ENCODE peak calls at places on chromosomes 4 and X, in nine cellular contexts. W is hepatocyte; H is H1; K is lower lobe of right lung; P is effector memory CD4-positive, alpha-beta T cell; N is mesenchymal stem cell; J is WERI-Rb-1; M is uterus; A is mammary epithelial cell. D is an unnamed sample.

GRCh38 chr4:80492761-80493160 is 157.2 kb downstream of the CFAP299 start:
- DNase-seq in W (peak; percentile 31), H (no peak), K (no peak), P (peak; percentile 38), N (no peak), J (no peak), M (no peak), A (peak; percentile 20), D (no peak)

GRCh38 chr4:41851621-41852020 is 83.6 kb upstream of the TMEM33 start:
- DNase-seq in W (no peak), H (no peak), K (no peak), P (no peak), N (no peak), J (no peak), M (no peak), A (no peak), D (no peak)

GRCh38 chrX:42804524-42804923 is 26.6 kb upstream of the PPP1R2C start:
- DNase-seq in W (peak; percentile 22), H (no peak), K (no peak), P (no peak), N (no peak), J (no peak), M (no peak), A (no peak), D (peak; percentile 16)

GRCh38 chrX:22155126-22155525 is 117.6 kb upstream of the CBLL2 start:
- DNase-seq in W (no peak), H (no peak), K (no peak), P (no peak), N (no peak), J (no peak), M (no peak), A (no peak), D (no peak)

GRCh38 chr4:180960758-180961401 is 1282.3 kb upstream of the TENM3 start:
- DNase-seq in W (peak; percentile 5), H (no peak), K (no peak), P (no peak), N (no peak), J (peak; percentile 27), M (no peak), A (no peak), D (no peak)

GRCh38 chrX:24619647-24620046 is 27.5 kb downstream of the PCYT1B start:
- DNase-seq in W (peak; percentile 65), H (no peak), K (no peak), P (no peak), N (peak; percentile 55), J (no peak), M (no peak), A (peak; percentile 54), D (no peak)

GRCh38 chrX:83759872-83760271 is 101.1 kb upstream of the CYLC1 start:
- DNase-seq in W (peak; percentile 8), H (no peak), K (no peak), P (no peak), N (no peak), J (no peak), M (no peak), A (no peak), D (no peak)

GRCh38 chr4:149885896-149886295 is 70.3 kb upstream of the IQCM start:
- DNase-seq in W (no peak), H (no peak), K (no peak), P (no peak), N (peak; percentile 38), J (no peak), M (no peak), A (peak; percentile 21), D (no peak)

GRCh38 chr4:109977854-109978501 is 65.3 kb downstream of the EGF start:
- DNase-seq in W (peak; percentile 54), H (no peak), K (no peak), P (no peak), N (peak; percentile 62), J (no peak), M (no peak), A (peak; percentile 40), D (no peak)

GRCh38 chr4:1758306-1759121 is 34.6 kb upstream of the FGFR3 start:
- DNase-seq in W (no peak), H (no peak), K (no peak), P (no peak), N (no peak), J (no peak), M (no peak), A (peak; percentile 35), D (no peak)

GRCh38 chr4:176840166-176840565 is 47.4 kb upstream of the VEGFC start:
- DNase-seq in W (no peak), H (no peak), K (no peak), P (no peak), N (peak; percentile 77), J (no peak), M (no peak), A (peak; percentile 12), D (no peak)

GRCh38 chr4:163767993-163768392 is 273.5 kb downstream of the TMA16 start:
- DNase-seq in W (no peak), H (no peak), K (no peak), P (no peak), N (no peak), J (no peak), M (no peak), A (no peak), D (no peak)

GRCh38 chr4:73213917-73214663 is 44.5 kb downstream of the ANKRD17 start:
- DNase-seq in W (no peak), H (no peak), K (no peak), P (no peak), N (peak; percentile 51), J (no peak), M (no peak), A (no peak), D (no peak)
- H3K27ac ChIP-seq in W (no peak overlapping the region), H (no peak overlapping the region), K (no peak overlapping the region), P (no peak overlapping the region), N (peak overlapping the region; percentile 14), J (no peak overlapping the region), M (no peak overlapping the region), A (no peak overlapping the region), D (no peak overlapping the region)

DNA sequence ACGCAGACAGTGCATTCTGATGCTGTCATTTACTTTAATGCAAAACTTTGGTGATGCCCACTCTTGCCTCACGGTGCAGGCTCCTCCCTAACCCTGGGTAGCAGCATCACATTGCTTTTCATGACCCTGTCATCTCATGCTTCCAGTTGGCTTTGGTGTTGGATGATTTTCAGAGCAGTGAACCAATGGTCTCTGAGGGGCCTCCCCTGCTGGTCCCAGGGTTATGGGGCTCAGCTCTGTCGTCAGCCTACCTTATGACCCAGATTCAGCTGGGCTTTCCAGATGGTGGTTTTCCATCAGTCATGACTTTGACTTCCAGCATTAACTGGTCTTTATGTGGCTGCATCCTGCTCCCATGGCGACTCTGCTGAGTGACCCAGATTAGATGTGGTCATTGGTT is 56.0 kb downstream of the NOP14 start:
- DNase-seq in W (no peak), H (no peak), K (no peak), P (no peak), N (no peak), J (no peak), M (no peak), A (no peak), D (no peak)
- H3K36me3 ChIP-seq in W (peaks cover 10% of the 10 kb centered on the region), H (peaks cover 42% of the 10 kb centered on the region), K (peaks cover 100% of the 10 kb centered on the region), P (peaks cover 72% of the 10 kb centered on the region), N (peaks cover 76% of the 10 kb centered on the region), J (peaks cover 97% of the 10 kb centered on the region), M (no peaks in the 10 kb centered on the region), A (peaks cover 26% of the 10 kb centered on the region), D (peaks cover 16% of the 10 kb centered on the region)

GRCh38 chr4:107894138-107894603 is 37.2 kb upstream of the CYP2U1 start:
- DNase-seq in W (no peak), H (no peak), K (no peak), P (no peak), N (no peak), J (no peak), M (no peak), A (no peak), D (no peak)

GRCh38 chr4:107897823-107898222 is 33.5 kb upstream of the CYP2U1 start:
- DNase-seq in W (no peak), H (no peak), K (no peak), P (no peak), N (no peak), J (no peak), M (no peak), A (no peak), D (no peak)

GRCh38 chr4:107893171-107894137 is 37.9 kb upstream of the CYP2U1 start:
- DNase-seq in W (no peak), H (no peak), K (no peak), P (no peak), N (peak; percentile 23), J (no peak), M (no peak), A (peak; percentile 38), D (no peak)

GRCh38 chr4:107896158-107896645 is 35.1 kb upstream of the CYP2U1 start:
- DNase-seq in W (peak; percentile 55), H (no peak), K (no peak), P (no peak), N (peak; percentile 83), J (no peak), M (no peak), A (peak; percentile 98), D (no peak)

DNA sequence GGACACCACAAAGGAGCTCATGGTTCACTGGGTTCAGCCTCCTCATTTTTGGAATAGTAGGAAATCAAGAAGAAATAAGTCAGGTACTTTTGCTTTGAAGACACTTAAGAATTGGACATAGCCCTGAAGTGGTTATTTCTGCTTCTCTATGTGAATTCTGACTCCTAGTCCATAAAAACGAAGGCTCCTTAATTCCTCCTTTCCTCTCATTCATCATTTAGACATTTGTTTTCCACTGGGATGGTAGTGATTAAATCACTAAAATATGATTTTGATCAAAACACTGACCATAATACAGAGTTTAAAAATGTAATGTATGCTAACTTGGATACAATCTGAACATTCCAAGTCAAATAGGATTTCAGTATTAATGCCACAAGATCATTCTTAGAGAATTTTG is 34.7 kb upstream of the CYP2U1 start:
- DNase-seq in W (no peak), H (no peak), K (no peak), P (no peak), N (no peak), J (no peak), M (no peak), A (no peak), D (no peak)
- H3K27ac ChIP-seq in W (peak overlapping the region; percentile 70), H (no peak overlapping the region), K (peak overlapping the region; percentile 31), P (no peak overlapping the region), N (peak overlapping the region; percentile 84), J (no peak overlapping the region), M (peak overlapping the region; percentile 54), A (peak overlapping the region; percentile 97), D (no peak overlapping the region)

GRCh38 chrX:53193093-53193492 is 31.9 kb downstream of the KDM5C start:
- DNase-seq in W (no peak), H (no peak), K (no peak), P (no peak), N (no peak), J (no peak), M (no peak), A (no peak), D (no peak)

GRCh38 chrX:53194308-53194707 is 30.7 kb downstream of the KDM5C start:
- DNase-seq in W (no peak), H (no peak), K (no peak), P (no peak), N (no peak), J (no peak), M (no peak), A (no peak), D (no peak)

GRCh38 chrX:53195401-53195800 is 29.6 kb downstream of the KDM5C start:
- DNase-seq in W (no peak), H (no peak), K (no peak), P (no peak), N (no peak), J (no peak), M (no peak), A (no peak), D (no peak)

DNA sequence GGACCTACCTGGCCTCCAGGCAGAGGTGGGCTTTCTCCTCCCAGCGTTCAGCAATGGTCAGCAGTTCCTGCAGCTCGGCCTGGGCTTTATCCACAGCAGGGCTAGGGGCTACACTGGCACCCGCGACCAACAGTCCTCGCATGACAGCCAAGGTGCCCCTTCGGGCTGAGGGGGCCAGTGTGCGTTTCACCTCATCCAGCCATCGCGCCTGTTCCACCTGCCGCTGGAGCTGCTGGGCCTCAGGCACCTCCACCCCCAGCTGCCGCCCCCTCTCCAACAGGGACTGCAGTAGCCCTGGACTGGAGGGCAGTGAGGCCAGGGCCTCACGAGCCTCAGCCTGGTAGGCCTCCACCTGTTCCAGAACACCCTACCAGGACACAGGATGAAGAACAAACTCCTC is 28.3 kb downstream of the KDM5C start:
- DNase-seq in W (no peak), H (no peak), K (no peak), P (no peak), N (no peak), J (no peak), M (no peak), A (no peak), D (no peak)
- H3K36me3 ChIP-seq in W (no peaks in the 10 kb centered on the region), H (peaks cover 37% of the 10 kb centered on the region), K (peaks cover 99% of the 10 kb centered on the region), P (peaks cover 88% of the 10 kb centered on the region), N (peaks cover 75% of the 10 kb centered on the region), J (peaks cover 87% of the 10 kb centered on the region), M (no peaks in the 10 kb centered on the region), A (peaks cover 37% of the 10 kb centered on the region), D (peaks cover 32% of the 10 kb centered on the region)